ENCODE peak calls at places on chromosomes 7 and 10, in ten cellular contexts. One of them, this sample, is unnamed.

GRCh38 chr10:69869291-69869841 is 67.7 kb downstream of the COL13A1 start:
- DNase-seq in cardiac fibroblast: peak
- DNase-seq in ascending aorta: no peak
- DNase-seq in left ventricle myocardium inferior: no peak
- DNase-seq in esophagus muscularis mucosa: no peak
- DNase-seq in AG04450: no peak
- DNase-seq in GM12864: no peak
- DNase-seq in upper lobe of right lung: no peak
- DNase-seq in colonic mucosa: peak
- DNase-seq in A673: no peak
- DNase-seq in this sample: no peak

GRCh38 chr7:7916064-7916463 is 52.5 kb upstream of the GLCCI1 start:
- DNase-seq in cardiac fibroblast: no peak
- DNase-seq in ascending aorta: no peak
- DNase-seq in left ventricle myocardium inferior: no peak
- DNase-seq in esophagus muscularis mucosa: no peak
- DNase-seq in AG04450: no peak
- DNase-seq in GM12864: no peak
- DNase-seq in upper lobe of right lung: no peak
- DNase-seq in colonic mucosa: no peak
- DNase-seq in A673: no peak
- DNase-seq in this sample: no peak

GRCh38 chr7:2928613-2929311 is 84.7 kb upstream of the GNA12 start:
- DNase-seq in cardiac fibroblast: no peak
- DNase-seq in ascending aorta: no peak
- DNase-seq in left ventricle myocardium inferior: peak
- DNase-seq in esophagus muscularis mucosa: no peak
- DNase-seq in AG04450: no peak
- DNase-seq in GM12864: no peak
- DNase-seq in upper lobe of right lung: peak
- DNase-seq in colonic mucosa: no peak
- DNase-seq in A673: no peak
- DNase-seq in this sample: no peak

GRCh38 chr10:86932674-86933073 is 24.7 kb downstream of the MMRN2 start:
- DNase-seq in cardiac fibroblast: no peak
- DNase-seq in ascending aorta: no peak
- DNase-seq in left ventricle myocardium inferior: no peak
- DNase-seq in esophagus muscularis mucosa: no peak
- DNase-seq in AG04450: no peak
- DNase-seq in GM12864: no peak
- DNase-seq in upper lobe of right lung: no peak
- DNase-seq in colonic mucosa: no peak
- DNase-seq in A673: no peak
- DNase-seq in this sample: no peak

GRCh38 chr7:17233643-17234397 is 64.6 kb upstream of the AHR start:
- DNase-seq in cardiac fibroblast: peak
- DNase-seq in ascending aorta: no peak
- DNase-seq in left ventricle myocardium inferior: no peak
- DNase-seq in esophagus muscularis mucosa: no peak
- DNase-seq in AG04450: no peak
- DNase-seq in GM12864: no peak
- DNase-seq in upper lobe of right lung: peak
- DNase-seq in colonic mucosa: no peak
- DNase-seq in A673: no peak
- DNase-seq in this sample: peak

GRCh38 chr10:78543749-78544446 is 510.2 kb downstream of the RPS24 start:
- DNase-seq in cardiac fibroblast: peak
- DNase-seq in ascending aorta: peak
- DNase-seq in left ventricle myocardium inferior: peak
- DNase-seq in esophagus muscularis mucosa: peak
- DNase-seq in AG04450: peak
- DNase-seq in GM12864: no peak
- DNase-seq in upper lobe of right lung: peak
- DNase-seq in colonic mucosa: peak
- DNase-seq in A673: no peak
- DNase-seq in this sample: no peak

GRCh38 chr7:6198687-6199595 is 73.5 kb downstream of the CYTH3 start:
- DNase-seq in cardiac fibroblast: no peak
- DNase-seq in ascending aorta: no peak
- DNase-seq in left ventricle myocardium inferior: no peak
- DNase-seq in esophagus muscularis mucosa: no peak
- DNase-seq in AG04450: no peak
- DNase-seq in GM12864: no peak
- DNase-seq in upper lobe of right lung: no peak
- DNase-seq in colonic mucosa: no peak
- DNase-seq in A673: no peak
- DNase-seq in this sample: no peak

GRCh38 chr10:108375691-108376090 is 1211.2 kb upstream of the SORCS1 start:
- DNase-seq in cardiac fibroblast: peak
- DNase-seq in ascending aorta: no peak
- DNase-seq in left ventricle myocardium inferior: no peak
- DNase-seq in esophagus muscularis mucosa: no peak
- DNase-seq in AG04450: no peak
- DNase-seq in GM12864: no peak
- DNase-seq in upper lobe of right lung: no peak
- DNase-seq in colonic mucosa: no peak
- DNase-seq in A673: no peak
- DNase-seq in this sample: no peak

GRCh38 chr10:65194555-65194954 is 1673.4 kb downstream of the REEP3 start:
- DNase-seq in cardiac fibroblast: peak
- DNase-seq in ascending aorta: no peak
- DNase-seq in left ventricle myocardium inferior: no peak
- DNase-seq in esophagus muscularis mucosa: no peak
- DNase-seq in AG04450: no peak
- DNase-seq in GM12864: no peak
- DNase-seq in upper lobe of right lung: no peak
- DNase-seq in colonic mucosa: no peak
- DNase-seq in A673: no peak
- DNase-seq in this sample: no peak

GRCh38 chr7:80783688-80784327 is 135.0 kb downstream of the SEMA3C start:
- DNase-seq in cardiac fibroblast: peak
- DNase-seq in ascending aorta: no peak
- DNase-seq in left ventricle myocardium inferior: no peak
- DNase-seq in esophagus muscularis mucosa: no peak
- DNase-seq in AG04450: no peak
- DNase-seq in GM12864: no peak
- DNase-seq in upper lobe of right lung: no peak
- DNase-seq in colonic mucosa: no peak
- DNase-seq in A673: peak
- DNase-seq in this sample: no peak

GRCh38 chr7:43721193-43721806 is 8.0 kb downstream of the COA1 start:
- DNase-seq in cardiac fibroblast: peak
- DNase-seq in ascending aorta: no peak
- DNase-seq in left ventricle myocardium inferior: no peak
- DNase-seq in esophagus muscularis mucosa: no peak
- DNase-seq in AG04450: no peak
- DNase-seq in GM12864: no peak
- DNase-seq in upper lobe of right lung: no peak
- DNase-seq in colonic mucosa: no peak
- DNase-seq in A673: peak
- DNase-seq in this sample: peak

DNA sequence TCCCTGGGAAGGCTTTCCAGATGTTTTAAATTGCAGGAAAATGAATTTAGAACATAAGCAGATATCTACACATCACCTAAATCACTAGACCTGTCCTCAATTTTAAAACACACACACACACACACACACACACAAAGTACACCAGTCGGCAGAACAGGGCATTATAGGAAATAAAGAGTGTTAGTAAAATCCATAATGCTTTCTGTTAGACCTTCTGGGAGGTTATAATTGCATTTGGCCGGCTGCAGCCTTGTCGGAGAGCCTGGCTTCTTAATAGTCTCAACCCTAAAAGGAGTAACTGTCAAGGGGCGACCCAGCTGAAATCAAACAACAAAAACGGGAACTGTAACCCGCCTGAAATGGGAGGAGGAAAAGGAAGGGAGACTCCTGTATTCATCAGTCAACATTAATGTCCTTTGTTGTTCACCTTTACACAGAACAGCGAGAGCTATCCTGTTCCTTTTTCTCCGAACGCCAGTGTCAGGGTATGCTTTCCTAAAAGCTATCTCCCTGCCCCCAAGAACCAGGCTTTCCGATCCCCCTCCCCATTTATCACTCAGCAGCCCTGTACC is 1.3 kb downstream of the DOCK4 start:
- DNase-seq in cardiac fibroblast: peak
- DNase-seq in ascending aorta: no peak
- DNase-seq in left ventricle myocardium inferior: no peak
- DNase-seq in esophagus muscularis mucosa: no peak
- DNase-seq in AG04450: no peak
- DNase-seq in GM12864: no peak
- DNase-seq in upper lobe of right lung: no peak
- DNase-seq in colonic mucosa: peak
- DNase-seq in A673: no peak
- DNase-seq in this sample: no peak
- H3K4me3 ChIP-seq in cardiac fibroblast: peak
- H3K4me3 ChIP-seq in ascending aorta: peak
- H3K4me3 ChIP-seq in left ventricle myocardium inferior: peak
- H3K4me3 ChIP-seq in esophagus muscularis mucosa: peak
- H3K4me3 ChIP-seq in AG04450: peak
- H3K4me3 ChIP-seq in GM12864: peak
- H3K4me3 ChIP-seq in upper lobe of right lung: peak
- H3K4me3 ChIP-seq in colonic mucosa: peak
- H3K4me3 ChIP-seq in A673: peak
- H3K4me3 ChIP-seq in this sample: peak

GRCh38 chr7:83652481-83652880 is 3.5 kb upstream of the SEMA3E start:
- DNase-seq in cardiac fibroblast: no peak
- DNase-seq in ascending aorta: no peak
- DNase-seq in left ventricle myocardium inferior: no peak
- DNase-seq in esophagus muscularis mucosa: no peak
- DNase-seq in AG04450: no peak
- DNase-seq in GM12864: no peak
- DNase-seq in upper lobe of right lung: no peak
- DNase-seq in colonic mucosa: no peak
- DNase-seq in A673: no peak
- DNase-seq in this sample: no peak

DNA sequence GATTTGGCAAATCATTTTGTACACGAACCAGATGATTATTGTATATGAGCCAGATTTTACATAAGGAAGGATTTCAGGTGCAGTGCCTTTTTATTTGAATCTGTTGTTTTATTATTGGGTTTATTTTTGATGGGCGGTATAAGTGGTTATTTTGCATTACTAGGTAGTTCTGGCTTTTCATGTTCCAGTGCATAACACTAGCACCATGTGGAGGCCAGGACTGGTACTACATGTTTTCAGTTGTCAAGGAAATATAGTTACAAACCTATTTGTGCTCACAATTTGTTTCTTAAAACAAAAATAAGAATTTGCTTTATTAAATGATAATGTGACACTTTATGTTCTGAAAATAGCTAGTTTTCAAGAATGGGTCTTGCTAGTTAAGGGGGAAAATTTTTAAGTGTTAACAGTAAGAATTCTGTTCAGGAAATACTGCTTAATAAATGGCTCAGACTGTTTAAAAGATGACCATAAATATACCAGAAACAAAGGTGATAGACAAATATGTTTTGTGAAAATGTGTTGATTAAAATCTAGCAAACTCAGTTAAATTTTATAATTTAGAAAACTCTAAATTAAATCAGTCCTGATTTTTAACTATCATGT is 7.1 kb upstream of the SEMA3E start:
- DNase-seq in cardiac fibroblast: peak
- DNase-seq in ascending aorta: no peak
- DNase-seq in left ventricle myocardium inferior: no peak
- DNase-seq in esophagus muscularis mucosa: no peak
- DNase-seq in AG04450: peak
- DNase-seq in GM12864: no peak
- DNase-seq in upper lobe of right lung: no peak
- DNase-seq in colonic mucosa: peak
- DNase-seq in A673: peak
- DNase-seq in this sample: peak
- TF ChIP-seq CTCF in cardiac fibroblast: peak
- TF ChIP-seq CTCF in ascending aorta: peak
- TF ChIP-seq CTCF in left ventricle myocardium inferior: peak
- TF ChIP-seq CTCF in esophagus muscularis mucosa: peak
- TF ChIP-seq CTCF in AG04450: peak
- TF ChIP-seq CTCF in GM12864: peak
- TF ChIP-seq CTCF in upper lobe of right lung: peak
- TF ChIP-seq CTCF in colonic mucosa: peak
- TF ChIP-seq CTCF in A673: peak
- TF ChIP-seq CTCF in this sample: peak

GRCh38 chr10:14330390-14331071 is at the start of gene FRMD4A:
- DNase-seq in cardiac fibroblast: no peak
- DNase-seq in ascending aorta: no peak
- DNase-seq in left ventricle myocardium inferior: no peak
- DNase-seq in esophagus muscularis mucosa: peak
- DNase-seq in AG04450: no peak
- DNase-seq in GM12864: no peak
- DNase-seq in upper lobe of right lung: no peak
- DNase-seq in colonic mucosa: no peak
- DNase-seq in A673: no peak
- DNase-seq in this sample: no peak
- H3K4me3 ChIP-seq in cardiac fibroblast: no peak
- H3K4me3 ChIP-seq in ascending aorta: no peak
- H3K4me3 ChIP-seq in left ventricle myocardium inferior: no peak
- H3K4me3 ChIP-seq in esophagus muscularis mucosa: peak
- H3K4me3 ChIP-seq in AG04450: no peak
- H3K4me3 ChIP-seq in GM12864: no peak
- H3K4me3 ChIP-seq in upper lobe of right lung: no peak
- H3K4me3 ChIP-seq in colonic mucosa: no peak
- H3K4me3 ChIP-seq in A673: no peak
- H3K4me3 ChIP-seq in this sample: no peak

GRCh38 chr10:97564776-97565175 is 7.8 kb upstream of the ANKRD2 start:
- DNase-seq in cardiac fibroblast: no peak
- DNase-seq in ascending aorta: no peak
- DNase-seq in left ventricle myocardium inferior: no peak
- DNase-seq in esophagus muscularis mucosa: no peak
- DNase-seq in AG04450: no peak
- DNase-seq in GM12864: no peak
- DNase-seq in upper lobe of right lung: no peak
- DNase-seq in colonic mucosa: no peak
- DNase-seq in A673: no peak
- DNase-seq in this sample: no peak

GRCh38 chr10:97567891-97568290 is 4.7 kb upstream of the ANKRD2 start:
- DNase-seq in cardiac fibroblast: no peak
- DNase-seq in ascending aorta: no peak
- DNase-seq in left ventricle myocardium inferior: no peak
- DNase-seq in esophagus muscularis mucosa: no peak
- DNase-seq in AG04450: no peak
- DNase-seq in GM12864: no peak
- DNase-seq in upper lobe of right lung: peak
- DNase-seq in colonic mucosa: no peak
- DNase-seq in A673: no peak
- DNase-seq in this sample: no peak

GRCh38 chr10:97570146-97570788 is 2.3 kb upstream of the ANKRD2 start:
- DNase-seq in cardiac fibroblast: no peak
- DNase-seq in ascending aorta: no peak
- DNase-seq in left ventricle myocardium inferior: peak
- DNase-seq in esophagus muscularis mucosa: no peak
- DNase-seq in AG04450: no peak
- DNase-seq in GM12864: no peak
- DNase-seq in upper lobe of right lung: no peak
- DNase-seq in colonic mucosa: no peak
- DNase-seq in A673: no peak
- DNase-seq in this sample: no peak

GRCh38 chr10:97563337-97563736 is 9.2 kb upstream of the ANKRD2 start:
- DNase-seq in cardiac fibroblast: no peak
- DNase-seq in ascending aorta: no peak
- DNase-seq in left ventricle myocardium inferior: no peak
- DNase-seq in esophagus muscularis mucosa: no peak
- DNase-seq in AG04450: no peak
- DNase-seq in GM12864: no peak
- DNase-seq in upper lobe of right lung: no peak
- DNase-seq in colonic mucosa: no peak
- DNase-seq in A673: no peak
- DNase-seq in this sample: no peak

GRCh38 chr10:97566338-97566986 is 6.1 kb upstream of the ANKRD2 start:
- DNase-seq in cardiac fibroblast: no peak
- DNase-seq in ascending aorta: no peak
- DNase-seq in left ventricle myocardium inferior: no peak
- DNase-seq in esophagus muscularis mucosa: no peak
- DNase-seq in AG04450: no peak
- DNase-seq in GM12864: no peak
- DNase-seq in upper lobe of right lung: peak
- DNase-seq in colonic mucosa: no peak
- DNase-seq in A673: no peak
- DNase-seq in this sample: peak
- TF ChIP-seq CTCF in cardiac fibroblast: no peak
- TF ChIP-seq CTCF in ascending aorta: no peak
- TF ChIP-seq CTCF in left ventricle myocardium inferior: no peak
- TF ChIP-seq CTCF in esophagus muscularis mucosa: no peak
- TF ChIP-seq CTCF in AG04450: no peak
- TF ChIP-seq CTCF in GM12864: no peak
- TF ChIP-seq CTCF in upper lobe of right lung: no peak
- TF ChIP-seq CTCF in colonic mucosa: no peak
- TF ChIP-seq CTCF in A673: no peak
- TF ChIP-seq CTCF in this sample: no peak

This sample was measured in GM12865.